ENCODE peak calls at places on chromosome 12, in nine cellular contexts. M is OCI-LY7, Q is NCI-H2081, B is globus pallidus, W is A549, O is Calu3, L is ACHN, P is naive B cell, F is NCI-H1105 treated with DMSO at 0.1 percent for 48 hours. H is an unnamed sample.

GRCh38 chr12:128905003-128905544 is 51.8 kb downstream of the GLT1D1 start:
- DNase-seq in M (no peak), Q (no peak), B (no peak), W (no peak), O (no peak), L (no peak), P (no peak), F (no peak), H (no peak)

GRCh38 chr12:26736563-26737486 is 96.2 kb downstream of the ITPR2 start:
- DNase-seq in M (no peak), Q (no peak), B (no peak), W (no peak), O (no peak), L (no peak), P (no peak), F (no peak), H (no peak)

GRCh38 chr12:95790912-95791849 is 617 bp upstream of the NTN4 start:
- DNase-seq in M (no peak), Q (no peak), B (no peak), W (peak; percentile 84), O (peak; percentile 53), L (peak; percentile 57), P (peak; percentile 22), F (no peak), H (peak; percentile 13)

GRCh38 chr12:103495158-103495782 is 498 bp downstream of the C12orf42 start:
- DNase-seq in M (no peak), Q (peak; percentile 94), B (no peak), W (peak; percentile 14), O (no peak), L (no peak), P (peak; percentile 91), F (peak; percentile 90), H (no peak)

GRCh38 chr12:989751-990278 is 1.2 kb upstream of the ERC1 start:
- DNase-seq in M (peak; percentile 30), Q (peak; percentile 59), B (peak; percentile 29), W (peak; percentile 61), O (no peak), L (peak; percentile 74), P (no peak), F (peak; percentile 64), H (peak; percentile 82)

GRCh38 chr12:6273931-6274687 is 36.4 kb upstream of the PLEKHG6 start:
- DNase-seq in M (no peak), Q (no peak), B (no peak), W (no peak), O (no peak), L (no peak), P (no peak), F (no peak), H (no peak)

GRCh38 chr12:92077530-92077929 is 68.1 kb downstream of the BTG1 start:
- DNase-seq in M (no peak), Q (no peak), B (no peak), W (no peak), O (no peak), L (no peak), P (no peak), F (no peak), H (no peak)

GRCh38 chr12:3920378-3921141 is 47.4 kb upstream of the PARP11 start:
- DNase-seq in M (no peak), Q (no peak), B (no peak), W (no peak), O (no peak), L (no peak), P (no peak), F (peak; percentile 13), H (no peak)

GRCh38 chr12:22518067-22518719 is 26.1 kb downstream of the C2CD5 start:
- DNase-seq in M (no peak), Q (peak; percentile 93), B (no peak), W (peak; percentile 32), O (peak; percentile 50), L (peak; percentile 41), P (no peak), F (peak; percentile 95), H (peak; percentile 77)

GRCh38 chr12:113926792-113927191 is 39.3 kb downstream of the RBM19 start:
- DNase-seq in M (no peak), Q (no peak), B (no peak), W (no peak), O (no peak), L (no peak), P (no peak), F (no peak), H (no peak)

GRCh38 chr12:52130695-52131094 is 51.2 kb downstream of the SMIM41 start:
- DNase-seq in M (no peak), Q (peak; percentile 99), B (no peak), W (no peak), O (no peak), L (no peak), P (no peak), F (peak; percentile 14), H (peak; percentile 6)

GRCh38 chr12:117530796-117531195 is 169.4 kb upstream of the NOS1 start:
- DNase-seq in M (no peak), Q (no peak), B (no peak), W (no peak), O (no peak), L (no peak), P (no peak), F (no peak), H (no peak)

GRCh38 chr12:45483571-45483970 is 245.9 kb upstream of the ARID2 start:
- DNase-seq in M (no peak), Q (no peak), B (no peak), W (no peak), O (no peak), L (no peak), P (no peak), F (no peak), H (no peak)

GRCh38 chr12:94262228-94263010 is 114.0 kb downstream of the PLXNC1 start:
- DNase-seq in M (peak; percentile 85), Q (no peak), B (peak; percentile 74), W (peak; percentile 38), O (peak; percentile 76), L (peak; percentile 97), P (peak; percentile 74), F (peak; percentile 83), H (peak; percentile 56)

GRCh38 chr12:26119391-26119981 is 5.4 kb downstream of the BHLHE41 start:
- DNase-seq in M (peak; percentile 36), Q (peak; percentile 35), B (peak; percentile 89), W (peak; percentile 79), O (peak; percentile 31), L (peak; percentile 82), P (peak; percentile 34), F (peak; percentile 60), H (peak; percentile 86)

GRCh38 chr12:13167226-13167625 is 29.3 kb upstream of the EMP1 start:
- DNase-seq in M (no peak), Q (no peak), B (no peak), W (no peak), O (peak; percentile 37), L (no peak), P (no peak), F (no peak), H (peak; percentile 51)

GRCh38 chr12:94516985-94517384 is 57.3 kb upstream of the CEP83 start:
- DNase-seq in M (no peak), Q (no peak), B (peak; percentile 15), W (no peak), O (no peak), L (no peak), P (no peak), F (no peak), H (no peak)

GRCh38 chr12:13602217-13602616 is 379.2 kb downstream of the GRIN2B start:
- DNase-seq in M (no peak), Q (no peak), B (no peak), W (no peak), O (no peak), L (no peak), P (no peak), F (no peak), H (peak; percentile 77)

GRCh38 chr12:70487440-70487839 is 121.3 kb downstream of the KCNMB4 start:
- DNase-seq in M (peak; percentile 51), Q (no peak), B (no peak), W (no peak), O (no peak), L (no peak), P (peak; percentile 6), F (no peak), H (no peak)

GRCh38 chr12:100026241-100026640 is 41.5 kb upstream of the ANKS1B start:
- DNase-seq in M (no peak), Q (no peak), B (no peak), W (no peak), O (no peak), L (no peak), P (no peak), F (no peak), H (no peak)

GRCh38 chr12:3150308-3150670 is 73.1 kb downstream of the TSPAN9 start:
- DNase-seq in M (no peak), Q (no peak), B (no peak), W (no peak), O (no peak), L (no peak), P (no peak), F (no peak), H (no peak)

GRCh38 chr12:121239335-121239678 is 29.4 kb downstream of the P2RX4 start:
- DNase-seq in M (no peak), Q (no peak), B (no peak), W (no peak), O (no peak), L (no peak), P (no peak), F (no peak), H (no peak)

GRCh38 chr12:5889381-5890047 is 55.5 kb downstream of the ANO2 start:
- DNase-seq in M (peak; percentile 39), Q (peak; percentile 1), B (no peak), W (peak; percentile 70), O (no peak), L (peak; percentile 49), P (no peak), F (no peak), H (no peak)

GRCh38 chr12:132967736-132968135 is 11.6 kb upstream of the ZNF605 start:
- DNase-seq in M (no peak), Q (no peak), B (no peak), W (no peak), O (no peak), L (no peak), P (no peak), F (no peak), H (no peak)

GRCh38 chr12:80580254-80580653 is 127.2 kb upstream of the MYF6 start:
- DNase-seq in M (no peak), Q (no peak), B (no peak), W (no peak), O (no peak), L (peak; percentile 42), P (no peak), F (no peak), H (no peak)

GRCh38 chr12:122876724-122877123 is 19.2 kb downstream of the VPS37B start:
- DNase-seq in M (no peak), Q (no peak), B (no peak), W (no peak), O (no peak), L (no peak), P (no peak), F (no peak), H (no peak)

GRCh38 chr12:62899568-62900390 is 35.2 kb downstream of the PPM1H start:
- DNase-seq in M (no peak), Q (no peak), B (no peak), W (no peak), O (no peak), L (no peak), P (no peak), F (no peak), H (no peak)

GRCh38 chr12:32270818-32271710 is 128.3 kb upstream of the FGD4 start:
- DNase-seq in M (peak; percentile 57), Q (no peak), B (peak; percentile 63), W (peak; percentile 78), O (peak; percentile 10), L (peak; percentile 77), P (peak; percentile 12), F (no peak), H (no peak)

GRCh38 chr12:66352899-66353298 is 50.6 kb downstream of the HELB start:
- DNase-seq in M (no peak), Q (no peak), B (no peak), W (no peak), O (no peak), L (no peak), P (no peak), F (no peak), H (no peak)

GRCh38 chr12:82527165-82527780 is 159.4 kb upstream of the TMTC2 start:
- DNase-seq in M (peak; percentile 66), Q (peak; percentile 72), B (peak; percentile 88), W (peak; percentile 75), O (peak; percentile 62), L (peak; percentile 82), P (no peak), F (peak; percentile 73), H (peak; percentile 79)

GRCh38 chr12:117069926-117070900 is 29.0 kb downstream of the TESC start:
- DNase-seq in M (no peak), Q (no peak), B (no peak), W (no peak), O (no peak), L (no peak), P (no peak), F (no peak), H (no peak)

H was measured in G401.